ENCODE peak calls at places on chromosomes 4 and X, in six cellular contexts. B is pancreas, I is spleen, L is HCT116, S is heart right ventricle, N is uterus. Y is an unnamed sample. For H3K4me1, the result is how much of the 10 kb centered on the place peaks cover.

GRCh38 chr4:165964591-165964990 is 91.6 kb downstream of the TLL1 start:
- DNase-seq in S (no peak), L (no peak), N (no peak), B (no peak), I (no peak), Y (no peak)

GRCh38 chr4:126448093-126448820 is 1133.5 kb downstream of the FAT4 start:
- DNase-seq in I (no peak), S (no peak), B (no peak), N (no peak), L (no peak), Y (no peak)

GRCh38 chr4:73589887-73590801 is 30.1 kb downstream of the RASSF6 start:
- DNase-seq in N (no peak), B (peak), I (no peak), S (no peak), L (no peak), Y (no peak)

GRCh38 chrX:675279-675886 is 44.8 kb downstream of the SHOX start:
- DNase-seq in N (no peak), L (no peak), I (no peak), B (no peak), S (no peak), Y (no peak)

GRCh38 chr4:26321326-26322276 is 787 bp downstream of the RBPJ start:
- DNase-seq in S (no peak), B (peak), I (peak), L (no peak), N (peak), Y (peak)

GRCh38 chr4:85147481-85148076 is 181.1 kb upstream of the WDFY3 start:
- DNase-seq in S (peak), L (peak), I (peak), N (peak), B (peak), Y (no peak)

GRCh38 chr4:37970702-37971101 is 10.5 kb downstream of the PTTG2 start:
- DNase-seq in I (peak), N (peak), B (peak), S (peak), L (peak), Y (no peak)

GRCh38 chr4:183337349-183337748 is 15.1 kb upstream of the CLDN24 start:
- DNase-seq in B (no peak), I (peak), N (no peak), L (no peak), S (no peak), Y (no peak)

GRCh38 chrX:57933321-57933720 is 23.1 kb upstream of the ZXDA start:
- DNase-seq in N (no peak), L (no peak), I (no peak), B (no peak), S (no peak), Y (no peak)

GRCh38 chr4:55670695-55671094 is 34.6 kb upstream of the NMU start:
- DNase-seq in B (no peak), L (no peak), N (no peak), I (no peak), S (no peak), Y (no peak)

GRCh38 chr4:182085051-182085480 is 158.1 kb upstream of the TENM3 start:
- DNase-seq in S (no peak), N (no peak), B (no peak), L (no peak), I (no peak), Y (no peak)

GRCh38 chr4:3403104-3403906 is 38.5 kb upstream of the HGFAC start:
- DNase-seq in I (peak), N (no peak), L (no peak), B (no peak), S (no peak), Y (no peak)

GRCh38 chrX:120120223-120120622 is 4.5 kb upstream of the RHOXF1 start:
- DNase-seq in S (no peak), I (no peak), N (no peak), L (no peak), B (no peak), Y (no peak)

GRCh38 chr4:163092093-163092492 is 74.6 kb downstream of the NAF1 start:
- DNase-seq in B (no peak), N (no peak), S (no peak), I (no peak), L (no peak), Y (no peak)

GRCh38 chr4:167233523-167234387 is 539 bp downstream of the SPOCK3 start:
- DNase-seq in S (no peak), L (no peak), N (no peak), B (no peak), I (no peak), Y (no peak)

GRCh38 chrX:96837808-96838207 is 45.9 kb upstream of the RPA4 start:
- DNase-seq in B (no peak), I (no peak), S (no peak), L (no peak), N (no peak), Y (no peak)

GRCh38 chrX:132751043-132751690 is 207.3 kb downstream of the HS6ST2 start:
- DNase-seq in B (no peak), S (no peak), L (no peak), I (no peak), N (no peak), Y (no peak)

GRCh38 chr4:58935336-58935735 is 1825.2 kb upstream of the IGFBP7 start:
- DNase-seq in I (no peak), N (no peak), S (no peak), L (no peak), B (no peak), Y (no peak)

GRCh38 chr4:184746532-184746870 is 12.6 kb upstream of the CENPU start:
- DNase-seq in S (peak), I (no peak), B (peak), L (no peak), N (peak), Y (no peak)

GRCh38 chrX:68705986-68706385 is 58.5 kb downstream of the STARD8 start:
- DNase-seq in S (no peak), I (peak), N (no peak), B (no peak), L (no peak), Y (no peak)

GRCh38 chr4:80335554-80336358 is at the start of gene CFAP299:
- DNase-seq in B (peak), N (peak), L (peak), I (peak), S (peak), Y (peak)

GRCh38 chrX:68820476-68821110 is 8.2 kb upstream of the EFNB1 start:
- DNase-seq in B (no peak), S (no peak), L (no peak), I (no peak), N (no peak), Y (no peak)

GRCh38 chr4:156976147-156976546 is 4.5 kb upstream of the PDGFC start:
- DNase-seq in I (no peak), B (no peak), S (no peak), N (no peak), L (no peak), Y (no peak)

GRCh38 chrX:789096-789495 is 158.5 kb downstream of the SHOX start:
- DNase-seq in I (no peak), L (no peak), B (no peak), N (no peak), S (no peak), Y (no peak)

GRCh38 chrX:13476384-13476783 is 93.0 kb upstream of the EGFL6 start:
- DNase-seq in N (no peak), S (no peak), I (no peak), B (no peak), L (no peak), Y (no peak)

GRCh38 chr4:138647433-138647832 is 368.1 kb upstream of the NOCT start:
- DNase-seq in L (no peak), S (no peak), N (no peak), I (no peak), B (no peak), Y (no peak)

GRCh38 chr4:186901850-186902249 is 178.2 kb upstream of the FAT1 start:
- DNase-seq in I (no peak), S (no peak), L (no peak), B (no peak), N (no peak), Y (no peak)

GRCh38 chrX:21153503-21153902 is 220.7 kb upstream of the CNKSR2 start:
- DNase-seq in L (no peak), N (no peak), S (peak), B (peak), I (no peak), Y (no peak)

GRCh38 chrX:109635151-109635550 is 10.2 kb upstream of the KCNE5 start:
- DNase-seq in I (no peak), N (no peak), B (no peak), L (no peak), S (no peak), Y (no peak)

GRCh38 chr4:54526560-54526959 is 131.2 kb upstream of the KIT start:
- DNase-seq in S (no peak), I (no peak), B (no peak), L (no peak), N (no peak), Y (no peak)

GRCh38 chrX:134315893-134316292 is 78.9 kb downstream of the CCDC160 start:
- DNase-seq in N (no peak), I (no peak), S (no peak), L (no peak), B (no peak), Y (no peak)

GRCh38 chrX:56563231-56564116 is at the start of gene UBQLN2:
- DNase-seq in B (peak), I (peak), S (peak), N (peak), L (peak), Y (peak)

GRCh38 chrX:130082244-130083106 is 27.8 kb downstream of the ELF4 start:
- DNase-seq in L (no peak), I (peak), N (peak), S (peak), B (no peak), Y (peak)

GRCh38 chr4:147933316-147933715 is 201.4 kb downstream of the ARHGAP10 start:
- DNase-seq in L (no peak), S (no peak), I (no peak), B (no peak), N (no peak), Y (no peak)

GRCh38 chr4:57214654-57215411 is 104.6 kb upstream of the IGFBP7 start:
- DNase-seq in N (no peak), S (no peak), B (no peak), L (no peak), I (no peak), Y (no peak)

GRCh38 chr4:139975830-139976272 is 178.1 kb downstream of the MAML3 start:
- DNase-seq in N (peak), S (no peak), I (no peak), B (peak), L (no peak), Y (no peak)

GRCh38 chr4:56220261-56220660 is 167.0 kb downstream of the AASDH start:
- DNase-seq in L (no peak), N (no peak), I (no peak), B (no peak), S (no peak), Y (no peak)

DNA sequence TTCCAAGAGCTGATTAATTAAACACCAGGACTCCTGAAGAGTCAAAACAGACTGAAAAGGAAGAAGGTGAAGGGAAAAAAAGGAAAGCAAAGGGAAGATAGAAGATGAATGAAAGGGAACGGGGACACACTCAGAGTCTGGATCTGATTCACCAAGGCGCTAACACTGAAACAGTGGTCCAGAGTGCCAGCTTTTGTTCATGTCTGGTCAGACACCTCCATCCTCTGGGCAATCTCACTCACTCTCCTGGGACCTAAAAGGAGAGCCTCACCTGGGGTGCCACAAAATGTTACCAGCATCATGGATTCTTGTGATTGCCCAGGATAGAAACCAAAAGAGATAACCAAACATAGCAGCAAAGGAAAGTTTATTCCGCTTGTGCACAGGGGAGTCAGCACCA is 120.3 kb upstream of the AFF2 start:
- DNase-seq in I (no peak), B (no peak), S (no peak), L (no peak), N (no peak), Y (no peak)
- H3K4me1 ChIP-seq in I (under half), B (under half), S (under half), L (under half), N (under half), Y (under half)

DNA sequence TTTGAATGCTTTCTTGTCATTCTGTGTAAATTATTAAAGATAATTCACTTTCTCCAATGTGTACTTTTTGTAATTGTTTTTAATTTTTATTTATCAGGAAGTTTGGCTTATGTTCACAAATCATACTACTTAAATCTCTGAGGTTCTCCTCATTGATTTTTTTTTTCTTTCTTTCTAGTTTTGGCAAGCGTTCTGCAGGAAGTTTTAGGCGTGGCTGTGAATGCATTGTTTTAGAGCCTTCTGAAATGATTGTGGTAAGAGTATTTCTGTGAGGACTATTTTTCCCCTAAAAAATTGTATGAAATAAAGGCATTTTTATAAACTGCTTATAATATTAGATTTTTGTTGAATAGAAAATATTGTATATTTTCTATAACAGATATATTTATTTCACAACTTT is 135.8 kb downstream of the RAPGEF2 start:
- DNase-seq in B (no peak), I (no peak), L (no peak), S (no peak), N (no peak), Y (no peak)
- H3K4me1 ChIP-seq in B (under half), I (half or more), L (under half), S (under half), N (under half), Y (under half)

GRCh38 chr4:15912236-15912635 is 26.3 kb downstream of the FGFBP1 start:
- DNase-seq in I (no peak), N (no peak), B (no peak), S (no peak), L (no peak), Y (no peak)

GRCh38 chr4:15914736-15915135 is 23.8 kb downstream of the FGFBP1 start:
- DNase-seq in B (no peak), I (no peak), N (no peak), L (no peak), S (no peak), Y (no peak)

GRCh38 chr4:15913631-15913970 is 24.9 kb downstream of the FGFBP1 start:
- DNase-seq in L (peak), B (no peak), N (no peak), I (no peak), S (no peak), Y (no peak)

GRCh38 chr4:15914291-15914690 is 24.2 kb downstream of the FGFBP1 start:
- DNase-seq in L (no peak), B (no peak), S (no peak), I (no peak), N (no peak), Y (no peak)

GRCh38 chr4:15912961-15913630 is 25.4 kb downstream of the FGFBP1 start:
- DNase-seq in S (no peak), B (no peak), L (no peak), N (no peak), I (no peak), Y (peak)
- H3K4me1 ChIP-seq in S (under half), B (under half), L (under half), N (under half), I (under half), Y (under half)

DNA sequence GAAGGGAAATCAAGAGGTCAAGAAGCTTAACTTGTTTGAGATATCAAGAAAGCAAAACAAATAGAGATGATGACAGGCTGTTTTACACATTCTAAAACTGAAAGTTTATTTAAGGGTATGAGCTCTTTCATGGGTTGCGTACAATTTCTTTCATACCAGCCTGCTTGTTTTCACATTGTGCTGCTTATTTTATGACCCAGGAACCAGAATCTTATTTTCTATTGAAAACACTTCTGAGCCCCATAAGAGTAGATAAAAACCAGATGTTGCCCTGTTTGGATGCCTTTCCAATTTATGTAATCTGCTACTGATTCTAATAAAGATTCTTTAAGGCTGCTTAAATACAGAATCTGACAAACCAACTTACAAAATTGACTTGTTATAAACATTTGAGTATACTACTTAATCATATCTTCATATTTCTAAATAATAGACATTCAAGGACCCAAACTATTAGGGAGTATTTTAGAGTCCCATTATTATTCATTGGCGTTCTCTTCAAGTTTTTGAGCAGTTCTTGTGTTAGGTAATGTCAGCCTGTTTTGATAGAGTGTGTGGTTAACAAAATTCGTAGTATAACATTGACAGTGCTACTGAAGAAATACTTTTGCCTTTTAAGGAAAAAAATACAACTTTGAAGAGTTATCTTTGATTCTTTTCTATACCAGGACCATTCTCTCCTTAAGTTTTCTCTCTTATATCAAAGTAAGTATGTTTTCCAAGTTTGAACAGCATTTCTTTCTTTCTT is 74.4 kb downstream of the PDLIM5 start:
- DNase-seq in N (no peak), L (no peak), S (no peak), I (no peak), B (no peak), Y (no peak)
- H3K4me1 ChIP-seq in N (under half), L (half or more), S (half or more), I (under half), B (under half), Y (under half)

GRCh38 chr4:134216436-134216835 is 14.8 kb upstream of the PABPC4L start:
- DNase-seq in I (no peak), N (no peak), L (no peak), S (no peak), B (no peak), Y (no peak)
- H3K4me1 ChIP-seq in I (under half), N (under half), L (under half), S (under half), B (under half), Y (under half)

GRCh38 chrX:148698221-148698620 is 197.8 kb downstream of the AFF2 start:
- DNase-seq in L (no peak), S (no peak), N (no peak), I (no peak), B (no peak), Y (no peak)
- H3K4me1 ChIP-seq in L (under half), S (under half), N (under half), I (under half), B (under half), Y (under half)

Y was measured in suprapubic skin.